ENCODE peak calls at places on chromosomes 12 and 14, in seven cellular contexts. R, W, Q, T, X, G and E are unnamed samples.

GRCh38 chr12:120783197-120783596 is 57.6 kb downstream of the ACADS start:
- DNase-seq in R (no peak), W (peak; percentile 29), Q (no peak), X (no peak), T (no peak), G (no peak), E (no peak)

GRCh38 chr12:88409257-88409656 is 171.0 kb downstream of the KITLG start:
- DNase-seq in X (no peak), R (no peak), G (no peak), Q (no peak), T (no peak), W (no peak), E (no peak)

GRCh38 chr14:65101631-65102440 is 481 bp downstream of the MAX start:
- DNase-seq in R (peak; percentile 57), W (no peak), X (peak; percentile 34), Q (no peak), G (no peak), T (no peak), E (peak; percentile 30)

GRCh38 chr14:46985529-46986137 is 334.1 kb upstream of the RPL10L start:
- DNase-seq in X (no peak), W (no peak), G (no peak), R (no peak), T (no peak), Q (no peak), E (no peak)

GRCh38 chr12:124817076-124818000 is 46.3 kb downstream of the SCARB1 start:
- DNase-seq in G (no peak), R (no peak), X (no peak), Q (no peak), W (no peak), T (no peak), E (no peak)

GRCh38 chr14:100536721-100537700 is 50.2 kb downstream of the BEGAIN start:
- DNase-seq in X (peak; percentile 6), G (peak; percentile 11), T (no peak), Q (no peak), W (no peak), R (peak; percentile 56), E (peak; percentile 22)

GRCh38 chr14:50452285-50452684 is 55.6 kb upstream of the CDKL1 start:
- DNase-seq in X (no peak), Q (no peak), G (no peak), T (no peak), W (no peak), R (no peak), E (no peak)

GRCh38 chr14:99819514-99819913 is 26.3 kb downstream of the EML1 start:
- DNase-seq in W (no peak), R (no peak), G (no peak), Q (no peak), T (no peak), X (no peak), E (no peak)

GRCh38 chr14:31084385-31084784 is 58.2 kb upstream of the STRN3 start:
- DNase-seq in Q (peak; percentile 41), W (peak; percentile 42), G (no peak), R (no peak), X (no peak), T (no peak), E (no peak)

GRCh38 chr12:3631272-3631637 is 121.7 kb downstream of the CRACR2A start:
- DNase-seq in Q (no peak), R (no peak), T (no peak), X (no peak), W (no peak), G (no peak), E (no peak)

GRCh38 chr14:91968280-91968679 is 20.8 kb upstream of the FBLN5 start:
- DNase-seq in T (no peak), X (no peak), R (no peak), G (no peak), Q (no peak), W (no peak), E (no peak)

GRCh38 chr12:63362801-63363200 is 211.8 kb upstream of the AVPR1A start:
- DNase-seq in T (no peak), Q (no peak), X (no peak), W (no peak), R (no peak), G (no peak), E (no peak)

DNA sequence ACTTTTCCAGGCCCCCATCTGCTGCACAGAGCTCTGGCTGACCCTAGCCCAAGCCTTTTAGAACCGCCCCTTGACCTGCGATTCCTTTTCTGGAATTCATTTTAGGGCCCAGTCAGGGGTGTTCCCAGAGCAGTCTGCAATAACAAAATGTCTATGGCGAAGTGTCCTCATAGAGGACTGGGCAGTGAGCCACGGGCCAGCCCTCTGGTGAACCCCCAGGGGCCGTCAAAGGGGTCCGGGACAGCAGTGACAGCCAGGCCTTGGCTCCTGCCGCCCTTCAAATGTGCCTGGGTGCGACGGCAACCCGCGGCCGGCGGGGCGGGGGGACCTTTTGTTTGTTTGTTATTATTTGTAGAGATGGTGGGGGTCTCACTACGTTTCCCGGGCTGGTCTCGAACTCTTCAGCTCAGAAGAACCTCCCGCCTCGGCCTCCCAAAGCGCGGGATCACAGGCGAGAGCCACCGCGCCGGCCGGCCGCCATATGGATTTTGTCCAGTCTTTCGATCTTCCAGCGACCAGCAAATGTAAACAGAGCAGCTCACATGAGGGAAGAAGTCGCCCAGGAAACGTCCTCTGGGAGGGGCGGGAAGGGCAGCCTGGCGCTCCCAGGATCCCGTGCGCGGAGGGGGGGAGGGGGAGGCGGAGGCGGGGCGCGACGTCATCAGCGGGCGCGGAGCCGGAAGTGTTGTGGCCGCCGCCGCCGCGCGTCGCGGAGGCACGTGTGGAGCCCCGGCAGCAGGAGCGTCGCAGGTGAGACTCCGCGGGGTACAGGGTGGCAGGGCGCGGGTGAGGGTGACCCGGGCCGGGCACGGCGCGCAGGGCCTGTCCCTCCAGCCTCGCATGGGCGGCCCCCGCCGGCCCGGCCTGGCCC is at the start of gene TRMT61A:
- DNase-seq in G (peak; percentile 93), Q (peak; percentile 95), X (peak; percentile 91), T (no peak), W (peak; percentile 92), R (peak; percentile 99), E (peak; percentile 92)
- TF ChIP-seq EP300 in G (no peak), Q (no peak), X (no peak), T (no peak), W (peak; percentile 26), R (no peak), E (peak; percentile 35)

GRCh38 chr12:104669851-104670337 is 213.1 kb downstream of the CHST11 start:
- DNase-seq in X (peak; percentile 57), Q (no peak), T (peak; percentile 53), W (no peak), R (no peak), G (peak; percentile 40), E (peak; percentile 59)
- H3K4me1 ChIP-seq in X (peaks cover 71% of the 10 kb centered on the region), Q (peaks cover 41% of the 10 kb centered on the region), T (peaks cover 46% of the 10 kb centered on the region), W (no peaks in the 10 kb centered on the region), R (peaks cover 25% of the 10 kb centered on the region), G (peaks cover 29% of the 10 kb centered on the region), E (peaks cover 83% of the 10 kb centered on the region)

GRCh38 chr12:53740130-53740491 is 11.7 kb downstream of the CISTR start:
- DNase-seq in W (no peak), T (no peak), R (no peak), X (no peak), Q (no peak), G (no peak), E (no peak)
- H3K27me3 ChIP-seq in W (peaks cover 87% of the 10 kb centered on the region), T (peaks cover 18% of the 10 kb centered on the region), R (peaks cover 92% of the 10 kb centered on the region), X (peaks cover 97% of the 10 kb centered on the region), Q (peaks cover 82% of the 10 kb centered on the region), G (no peaks in the 10 kb centered on the region), E (peaks cover 93% of the 10 kb centered on the region)

GRCh38 chr14:71373773-71374172 is 466.5 kb downstream of the PCNX1 start:
- DNase-seq in X (no peak), Q (no peak), R (no peak), G (no peak), W (no peak), T (no peak), E (no peak)

GRCh38 chr14:71371711-71372396 is 464.6 kb downstream of the PCNX1 start:
- DNase-seq in G (no peak), T (no peak), X (no peak), R (no peak), W (no peak), Q (peak; percentile 22), E (no peak)

GRCh38 chr14:71377099-71377498 is 469.8 kb downstream of the PCNX1 start:
- DNase-seq in R (no peak), G (no peak), Q (no peak), X (no peak), T (no peak), W (no peak), E (no peak)

GRCh38 chr14:71374989-71375388 is 467.7 kb downstream of the PCNX1 start:
- DNase-seq in R (no peak), X (no peak), W (no peak), Q (no peak), T (no peak), G (no peak), E (no peak)

DNA sequence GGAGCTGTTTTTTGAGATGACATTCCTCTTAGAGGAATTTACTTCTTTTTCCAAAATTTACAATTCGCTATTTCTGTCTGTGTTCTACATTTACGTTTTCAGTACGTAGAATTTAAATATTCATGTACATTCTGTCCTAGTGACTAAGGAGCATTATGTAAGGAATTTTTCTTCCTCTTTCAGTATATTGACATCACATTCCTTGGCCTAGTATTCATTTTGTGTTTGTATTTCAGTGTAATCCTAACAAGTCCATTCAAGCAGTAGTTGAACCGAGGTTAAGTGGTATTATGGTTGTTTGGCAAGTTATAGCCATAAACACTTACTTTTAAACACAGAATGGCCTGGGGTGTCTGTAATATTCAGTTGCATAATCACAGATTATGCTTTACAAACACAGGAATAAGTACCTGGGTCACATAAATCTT is 465.2 kb downstream of the PCNX1 start:
- DNase-seq in Q (no peak), W (peak; percentile 16), X (no peak), R (no peak), G (no peak), T (no peak), E (no peak)
- TF ChIP-seq EP300 in Q (no peak), W (no peak), X (no peak), R (no peak), G (no peak), T (no peak), E (no peak)